ENCODE peak calls at places on chromosomes 16 and 17, in ten cellular contexts. V is colonic mucosa, O is nephron progenitor cell, K is upper lobe of right lung, X is AG04450, B is body of pancreas, N is IMR-90, W is heart left ventricle, Z is cardiac fibroblast, D is OCI-LY7. Q is an unnamed sample.

GRCh38 chr17:52134641-52135040 is 23.9 kb downstream of the CA10 start:
- DNase-seq in K (no peak), W (no peak), Z (no peak), X (no peak), D (no peak), N (no peak), O (no peak), V (no peak), B (no peak), Q (no peak)

GRCh38 chr16:58582971-58583765 is 46.5 kb downstream of the CNOT1 start:
- DNase-seq in N (no peak), X (no peak), Z (peak; percentile 27), K (no peak), O (no peak), B (no peak), D (no peak), V (no peak), W (no peak), Q (no peak)

GRCh38 chr17:13743906-13744305 is 142.2 kb upstream of the HS3ST3A1 start:
- DNase-seq in Z (no peak), K (no peak), N (no peak), V (no peak), B (no peak), D (no peak), W (no peak), O (no peak), X (no peak), Q (no peak)

GRCh38 chr17:74042744-74043486 is 160.6 kb upstream of the RPL38 start:
- DNase-seq in K (no peak), X (no peak), N (peak; percentile 33), V (no peak), B (no peak), D (no peak), O (no peak), W (no peak), Z (peak; percentile 60), Q (no peak)

GRCh38 chr17:78020717-78021108 is 62.2 kb downstream of the TNRC6C start:
- DNase-seq in N (no peak), Z (no peak), B (no peak), V (no peak), K (no peak), O (no peak), X (no peak), W (no peak), D (no peak), Q (no peak)

GRCh38 chr17:78314683-78315354 is 45.1 kb downstream of the SOCS3 start:
- DNase-seq in D (no peak), K (no peak), X (no peak), V (no peak), N (no peak), O (no peak), Z (no peak), W (no peak), B (no peak), Q (no peak)

GRCh38 chr17:73683788-73684582 is 39.7 kb upstream of the SDK2 start:
- DNase-seq in K (no peak), D (no peak), O (no peak), N (no peak), B (no peak), X (no peak), Z (no peak), V (no peak), W (no peak), Q (no peak)

GRCh38 chr17:6231465-6231864 is 161.3 kb downstream of the WSCD1 start:
- DNase-seq in Z (no peak), X (no peak), K (no peak), B (no peak), V (no peak), N (no peak), O (no peak), D (no peak), W (no peak), Q (no peak)

GRCh38 chr16:30491744-30492308 is 19.3 kb downstream of the ITGAL start:
- DNase-seq in K (no peak), V (no peak), W (no peak), O (no peak), X (peak; percentile 23), B (peak; percentile 11), Z (peak; percentile 81), D (no peak), N (peak; percentile 83), Q (no peak)

GRCh38 chr17:50265212-50265611 is 9.1 kb upstream of the TMEM92 start:
- DNase-seq in D (no peak), Z (no peak), W (no peak), O (no peak), K (peak; percentile 77), V (no peak), B (peak; percentile 24), N (no peak), X (no peak), Q (no peak)

GRCh38 chr17:50265690-50266306 is 8.5 kb upstream of the TMEM92 start:
- DNase-seq in Z (peak; percentile 24), K (peak; percentile 55), N (no peak), B (no peak), X (no peak), W (no peak), V (peak; percentile 19), O (no peak), D (no peak), Q (peak; percentile 5)

GRCh38 chr17:50268040-50268439 is 6.2 kb upstream of the TMEM92 start:
- DNase-seq in B (no peak), D (no peak), W (no peak), N (no peak), V (no peak), Z (no peak), O (no peak), K (peak; percentile 21), X (no peak), Q (peak; percentile 6)

GRCh38 chr17:50267074-50267841 is 7.0 kb upstream of the TMEM92 start:
- DNase-seq in D (no peak), B (no peak), Z (peak; percentile 34), V (peak; percentile 17), W (no peak), X (no peak), K (peak; percentile 59), O (no peak), N (peak; percentile 47), Q (peak; percentile 16)

DNA sequence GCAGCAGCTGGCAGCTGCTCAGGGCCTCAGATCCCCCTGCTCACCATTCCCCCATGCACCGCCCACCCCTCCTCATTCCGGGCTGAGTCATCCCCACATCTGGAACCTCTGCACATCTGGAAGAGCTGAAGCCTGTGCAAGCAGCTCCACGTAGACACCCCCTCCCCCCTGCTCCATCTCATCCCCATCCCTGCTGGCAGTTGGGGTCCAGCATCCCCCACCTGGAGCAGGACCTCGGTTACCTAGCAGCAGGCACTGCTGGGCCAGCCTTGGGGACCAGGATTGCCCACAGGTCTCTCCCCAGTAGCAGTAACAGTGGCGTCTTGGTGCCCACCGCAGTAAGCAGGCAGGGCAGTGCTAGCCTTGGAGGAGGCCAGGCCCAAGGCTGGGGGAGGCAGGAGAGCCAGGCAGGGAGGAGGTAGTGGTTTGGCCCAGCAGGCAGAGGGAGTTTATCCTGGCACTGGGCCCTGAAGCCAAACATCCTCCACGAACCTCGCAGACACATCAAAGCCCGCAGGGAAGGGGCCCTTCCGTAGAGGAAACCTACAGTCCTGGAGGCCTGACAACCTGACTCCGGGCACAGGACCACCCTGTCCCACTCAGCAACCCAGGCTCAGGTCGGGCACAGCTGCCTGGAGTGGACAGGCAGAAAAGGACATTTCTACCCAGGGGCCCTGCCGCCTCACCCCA is 7.7 kb upstream of the TMEM92 start:
- DNase-seq in B (peak; percentile 69), X (peak; percentile 74), W (peak; percentile 58), O (no peak), D (no peak), V (peak; percentile 40), N (peak; percentile 88), K (peak; percentile 84), Z (peak; percentile 89), Q (peak; percentile 5)
- TF ChIP-seq CTCF in B (no peak), X (peak; percentile 45), W (no peak), O (no peak), D (no peak), V (no peak), N (peak; percentile 30), K (no peak), Z (peak; percentile 35), Q (no peak)

GRCh38 chr17:79837888-79838540 is 1.2 kb downstream of the CBX4 start:
- DNase-seq in O (peak; percentile 23), X (no peak), D (peak; percentile 72), K (no peak), W (peak; percentile 44), N (no peak), Z (no peak), V (peak; percentile 48), B (peak; percentile 31), Q (no peak)
- TF ChIP-seq CTCF in O (no peak), X (peak; percentile 8), D (peak; percentile 27), K (no peak), W (no peak), N (no peak), Z (no peak), V (no peak), B (peak; percentile 11), Q (no peak)

GRCh38 chr17:39923836-39924690 is 3.3 kb downstream of the ORMDL3 start:
- DNase-seq in B (no peak), K (no peak), W (no peak), X (no peak), V (no peak), O (peak; percentile 39), D (no peak), N (peak; percentile 49), Z (peak; percentile 53), Q (no peak)
- TF ChIP-seq CTCF in B (no peak), K (no peak), W (no peak), X (no peak), V (no peak), O (no peak), D (peak; percentile 76), N (peak; percentile 13), Z (peak; percentile 43), Q (peak; percentile 7)

GRCh38 chr17:1012823-1013728 is 16.1 kb downstream of the TIMM22 start:
- DNase-seq in V (no peak), W (no peak), N (no peak), K (no peak), B (no peak), Z (no peak), X (no peak), D (no peak), O (no peak), Q (no peak)
- TF ChIP-seq CTCF in V (no peak), W (no peak), N (no peak), K (no peak), B (no peak), Z (no peak), X (no peak), D (no peak), O (no peak), Q (no peak)